ENCODE peak calls at places on chromosomes 5 and 9, in nine cellular contexts. V, S, G, L, I, K, Y, N and H are unnamed samples.
A peak's percentile ranks its signal among the peaks of the same experiment; 100 is the strongest.

GRCh38 chr9:15157371-15157770 is 149.6 kb downstream of the TTC39B start:
- DNase-seq in V (peak; percentile 25), S (no peak), G (no peak), L (no peak), I (no peak), K (no peak), Y (no peak), N (no peak), H (no peak)

GRCh38 chr5:81834021-81834660 is 83.2 kb upstream of the SSBP2 start:
- DNase-seq in V (no peak), S (no peak), G (no peak), L (no peak), I (no peak), K (no peak), Y (no peak), N (no peak), H (no peak)

GRCh38 chr5:177300236-177300880 is 3.2 kb downstream of the RAB24 start:
- DNase-seq in V (peak; percentile 79), S (no peak), G (no peak), L (no peak), I (no peak), K (peak; percentile 59), Y (peak; percentile 62), N (no peak), H (peak; percentile 60)

GRCh38 chr9:38306899-38307298 is 85.6 kb upstream of the ALDH1B1 start:
- DNase-seq in V (no peak), S (no peak), G (no peak), L (no peak), I (no peak), K (no peak), Y (no peak), N (no peak), H (no peak)

GRCh38 chr9:73981405-73981804 is 515.7 kb upstream of the RORB start:
- DNase-seq in V (no peak), S (no peak), G (no peak), L (no peak), I (no peak), K (no peak), Y (no peak), N (no peak), H (no peak)

GRCh38 chr5:129905467-129906176 is 1.4 kb downstream of the CHSY3 start:
- DNase-seq in V (peak; percentile 20), S (no peak), G (no peak), L (no peak), I (peak; percentile 2), K (no peak), Y (no peak), N (peak; percentile 26), H (peak; percentile 19)

GRCh38 chr9:14245901-14246525 is 67.9 kb downstream of the NFIB start:
- DNase-seq in V (peak; percentile 81), S (no peak), G (no peak), L (no peak), I (no peak), K (no peak), Y (no peak), N (no peak), H (no peak)

GRCh38 chr9:26779072-26779471 is 113.5 kb downstream of the CAAP1 start:
- DNase-seq in V (no peak), S (no peak), G (peak; percentile 2), L (no peak), I (no peak), K (no peak), Y (no peak), N (no peak), H (no peak)

GRCh38 chr5:154896562-154896919 is 38.1 kb downstream of the CNOT8 start:
- DNase-seq in V (no peak), S (no peak), G (no peak), L (no peak), I (no peak), K (no peak), Y (no peak), N (no peak), H (no peak)

GRCh38 chr5:154899107-154899816 is 38.7 kb downstream of the GEMIN5 start:
- DNase-seq in V (no peak), S (no peak), G (no peak), L (no peak), I (no peak), K (peak; percentile 67), Y (no peak), N (no peak), H (no peak)

GRCh38 chr5:154900071-154900470 is 37.9 kb downstream of the GEMIN5 start:
- DNase-seq in V (no peak), S (no peak), G (no peak), L (no peak), I (no peak), K (no peak), Y (no peak), N (no peak), H (no peak)

GRCh38 chr5:154898210-154898609 is 39.8 kb downstream of the CNOT8 start:
- DNase-seq in V (no peak), S (no peak), G (no peak), L (no peak), I (no peak), K (peak; percentile 55), Y (no peak), N (no peak), H (no peak)

GRCh38 chr5:154901276-154901675 is 36.7 kb downstream of the GEMIN5 start:
- DNase-seq in V (no peak), S (no peak), G (no peak), L (no peak), I (no peak), K (no peak), Y (no peak), N (no peak), H (no peak)
- TF ChIP-seq CTCF in V (no peak), S (no peak), G (no peak), L (no peak), I (no peak), K (no peak), Y (no peak), N (no peak), H (no peak)

GRCh38 chr5:173512637-173513435 is 103.6 kb downstream of the BOD1 start:
- DNase-seq in V (no peak), S (no peak), G (no peak), L (no peak), I (no peak), K (no peak), Y (no peak), N (no peak), H (no peak)

GRCh38 chr5:173517648-173518047 is 98.8 kb downstream of the BOD1 start:
- DNase-seq in V (no peak), S (no peak), G (no peak), L (no peak), I (no peak), K (no peak), Y (no peak), N (no peak), H (no peak)

GRCh38 chr5:173514666-173515065 is 101.8 kb downstream of the BOD1 start:
- DNase-seq in V (no peak), S (peak; percentile 33), G (no peak), L (no peak), I (no peak), K (no peak), Y (no peak), N (no peak), H (no peak)

GRCh38 chr5:173515526-173515925 is 100.9 kb downstream of the BOD1 start:
- DNase-seq in V (peak; percentile 70), S (no peak), G (no peak), L (no peak), I (no peak), K (no peak), Y (no peak), N (no peak), H (no peak)

GRCh38 chr5:173513521-173513991 is 102.9 kb downstream of the BOD1 start:
- DNase-seq in V (peak; percentile 36), S (no peak), G (no peak), L (no peak), I (no peak), K (no peak), Y (no peak), N (no peak), H (no peak)
- TF ChIP-seq CTCF in V (peak; percentile 23), S (no peak), G (no peak), L (no peak), I (no peak), K (no peak), Y (no peak), N (no peak), H (no peak)

GRCh38 chr9:88697764-88698436 is 162.9 kb downstream of the NXNL2 start:
- DNase-seq in V (peak; percentile 58), S (no peak), G (no peak), L (no peak), I (no peak), K (no peak), Y (no peak), N (no peak), H (no peak)

GRCh38 chr9:88692837-88693236 is 157.9 kb downstream of the NXNL2 start:
- DNase-seq in V (no peak), S (no peak), G (no peak), L (no peak), I (no peak), K (no peak), Y (no peak), N (no peak), H (no peak)

GRCh38 chr9:88694625-88695024 is 159.6 kb downstream of the NXNL2 start:
- DNase-seq in V (peak; percentile 28), S (no peak), G (no peak), L (no peak), I (no peak), K (no peak), Y (no peak), N (no peak), H (no peak)

GRCh38 chr9:88691811-88692210 is 156.8 kb downstream of the NXNL2 start:
- DNase-seq in V (peak; percentile 18), S (no peak), G (no peak), L (no peak), I (no peak), K (no peak), Y (no peak), N (no peak), H (no peak)

GRCh38 chr9:88696501-88696900 is 161.5 kb downstream of the NXNL2 start:
- DNase-seq in V (no peak), S (no peak), G (no peak), L (no peak), I (no peak), K (no peak), Y (no peak), N (no peak), H (no peak)
- TF ChIP-seq CTCF in V (no peak), S (no peak), G (no peak), L (no peak), I (no peak), K (no peak), Y (no peak), N (no peak), H (no peak)

GRCh38 chr5:178765753-178766300 is 35.4 kb upstream of the ZNF354A start:
- DNase-seq in V (no peak), S (no peak), G (no peak), L (no peak), I (no peak), K (no peak), Y (no peak), N (no peak), H (no peak)

GRCh38 chr5:178766936-178767912 is 36.8 kb upstream of the ZNF354A start:
- DNase-seq in V (no peak), S (no peak), G (no peak), L (no peak), I (no peak), K (no peak), Y (no peak), N (peak; percentile 9), H (no peak)

GRCh38 chr5:178757410-178757809 is 27.0 kb upstream of the ZNF354A start:
- DNase-seq in V (no peak), S (no peak), G (no peak), L (no peak), I (no peak), K (no peak), Y (no peak), N (no peak), H (no peak)

GRCh38 chr5:178762391-178762790 is 31.9 kb upstream of the ZNF354A start:
- DNase-seq in V (no peak), S (no peak), G (no peak), L (no peak), I (no peak), K (peak; percentile 27), Y (no peak), N (no peak), H (no peak)

GRCh38 chr5:178762960-178763359 is 32.5 kb upstream of the ZNF354A start:
- DNase-seq in V (no peak), S (no peak), G (no peak), L (no peak), I (no peak), K (no peak), Y (no peak), N (no peak), H (no peak)
- TF ChIP-seq CTCF in V (no peak), S (no peak), G (no peak), L (no peak), I (no peak), K (no peak), Y (no peak), N (no peak), H (no peak)